ENCODE peak calls at places on chromosomes 6 and 20, in eight cellular contexts. One of them, this sample, is unnamed.

GRCh38 chr6:10422282-10423034 is 7.6 kb upstream of the TFAP2A start:
- DNase-seq in stimulated activated CD8-positive, alpha-beta memory T cell treated with anti-CD3 and anti-CD28 coated beads, Interleukin-4, amount 100 ng/mL, for 1 hour: no peak
- DNase-seq in lung: no peak
- DNase-seq in LoVo: no peak
- DNase-seq in lower leg skin: no peak
- DNase-seq in activated T-helper 9 cell treated with anti-CD3 and anti-CD28 coated beads, Interleukin-2, amount 50 U/mL, for 16 hours: no peak
- DNase-seq in fibroblast of lung: no peak
- DNase-seq in GM04504: no peak
- DNase-seq in this sample: no peak

GRCh38 chr20:61159940-61160688 is 91.9 kb upstream of the CDH4 start:
- DNase-seq in LoVo: no peak
- DNase-seq in lung: no peak
- DNase-seq in activated T-helper 9 cell treated with anti-CD3 and anti-CD28 coated beads, Interleukin-2, amount 50 U/mL, for 16 hours: no peak
- DNase-seq in stimulated activated CD8-positive, alpha-beta memory T cell treated with anti-CD3 and anti-CD28 coated beads, Interleukin-4, amount 100 ng/mL, for 1 hour: no peak
- DNase-seq in fibroblast of lung: no peak
- DNase-seq in lower leg skin: peak; percentile 43
- DNase-seq in GM04504: no peak
- DNase-seq in this sample: no peak

GRCh38 chr6:121823437-121823851 is 388.0 kb downstream of the GJA1 start:
- DNase-seq in stimulated activated CD8-positive, alpha-beta memory T cell treated with anti-CD3 and anti-CD28 coated beads, Interleukin-4, amount 100 ng/mL, for 1 hour: no peak
- DNase-seq in LoVo: no peak
- DNase-seq in fibroblast of lung: peak; percentile 89
- DNase-seq in lung: no peak
- DNase-seq in GM04504: no peak
- DNase-seq in lower leg skin: no peak
- DNase-seq in activated T-helper 9 cell treated with anti-CD3 and anti-CD28 coated beads, Interleukin-2, amount 50 U/mL, for 16 hours: no peak
- DNase-seq in this sample: no peak

GRCh38 chr20:25247100-25247665 is 702 bp upstream of the PYGB start:
- DNase-seq in lower leg skin: peak; percentile 93
- DNase-seq in lung: peak; percentile 57
- DNase-seq in GM04504: peak; percentile 51
- DNase-seq in fibroblast of lung: peak; percentile 56
- DNase-seq in activated T-helper 9 cell treated with anti-CD3 and anti-CD28 coated beads, Interleukin-2, amount 50 U/mL, for 16 hours: no peak
- DNase-seq in LoVo: peak; percentile 72
- DNase-seq in stimulated activated CD8-positive, alpha-beta memory T cell treated with anti-CD3 and anti-CD28 coated beads, Interleukin-4, amount 100 ng/mL, for 1 hour: no peak
- DNase-seq in this sample: peak; percentile 37

GRCh38 chr6:139779988-139780774 is 405.7 kb upstream of the CITED2 start:
- DNase-seq in activated T-helper 9 cell treated with anti-CD3 and anti-CD28 coated beads, Interleukin-2, amount 50 U/mL, for 16 hours: no peak
- DNase-seq in LoVo: no peak
- DNase-seq in lower leg skin: no peak
- DNase-seq in GM04504: no peak
- DNase-seq in stimulated activated CD8-positive, alpha-beta memory T cell treated with anti-CD3 and anti-CD28 coated beads, Interleukin-4, amount 100 ng/mL, for 1 hour: no peak
- DNase-seq in fibroblast of lung: peak; percentile 23
- DNase-seq in lung: no peak
- DNase-seq in this sample: no peak

GRCh38 chr6:139531148-139531547 is 156.7 kb upstream of the CITED2 start:
- DNase-seq in stimulated activated CD8-positive, alpha-beta memory T cell treated with anti-CD3 and anti-CD28 coated beads, Interleukin-4, amount 100 ng/mL, for 1 hour: no peak
- DNase-seq in fibroblast of lung: peak; percentile 54
- DNase-seq in lung: no peak
- DNase-seq in activated T-helper 9 cell treated with anti-CD3 and anti-CD28 coated beads, Interleukin-2, amount 50 U/mL, for 16 hours: peak; percentile 28
- DNase-seq in lower leg skin: no peak
- DNase-seq in LoVo: no peak
- DNase-seq in GM04504: no peak
- DNase-seq in this sample: no peak

GRCh38 chr20:3798908-3799248 is 2.8 kb downstream of the CDC25B start:
- DNase-seq in stimulated activated CD8-positive, alpha-beta memory T cell treated with anti-CD3 and anti-CD28 coated beads, Interleukin-4, amount 100 ng/mL, for 1 hour: no peak
- DNase-seq in lung: no peak
- DNase-seq in lower leg skin: no peak
- DNase-seq in fibroblast of lung: no peak
- DNase-seq in GM04504: no peak
- DNase-seq in activated T-helper 9 cell treated with anti-CD3 and anti-CD28 coated beads, Interleukin-2, amount 50 U/mL, for 16 hours: no peak
- DNase-seq in LoVo: no peak
- DNase-seq in this sample: no peak

GRCh38 chr6:45608252-45608911 is 230.6 kb upstream of the SUPT3H start:
- DNase-seq in stimulated activated CD8-positive, alpha-beta memory T cell treated with anti-CD3 and anti-CD28 coated beads, Interleukin-4, amount 100 ng/mL, for 1 hour: no peak
- DNase-seq in activated T-helper 9 cell treated with anti-CD3 and anti-CD28 coated beads, Interleukin-2, amount 50 U/mL, for 16 hours: no peak
- DNase-seq in LoVo: peak; percentile 70
- DNase-seq in GM04504: no peak
- DNase-seq in lower leg skin: no peak
- DNase-seq in fibroblast of lung: peak; percentile 76
- DNase-seq in lung: no peak
- DNase-seq in this sample: peak; percentile 35

GRCh38 chr6:112216699-112217551 is 37.4 kb downstream of the LAMA4 start:
- DNase-seq in fibroblast of lung: peak; percentile 92
- DNase-seq in lower leg skin: no peak
- DNase-seq in activated T-helper 9 cell treated with anti-CD3 and anti-CD28 coated beads, Interleukin-2, amount 50 U/mL, for 16 hours: no peak
- DNase-seq in LoVo: peak; percentile 55
- DNase-seq in stimulated activated CD8-positive, alpha-beta memory T cell treated with anti-CD3 and anti-CD28 coated beads, Interleukin-4, amount 100 ng/mL, for 1 hour: no peak
- DNase-seq in lung: no peak
- DNase-seq in GM04504: no peak
- DNase-seq in this sample: no peak

GRCh38 chr6:35343835-35344550 is 1.6 kb downstream of the PPARD start:
- DNase-seq in fibroblast of lung: peak; percentile 16
- DNase-seq in stimulated activated CD8-positive, alpha-beta memory T cell treated with anti-CD3 and anti-CD28 coated beads, Interleukin-4, amount 100 ng/mL, for 1 hour: no peak
- DNase-seq in lower leg skin: peak; percentile 53
- DNase-seq in LoVo: no peak
- DNase-seq in lung: no peak
- DNase-seq in GM04504: no peak
- DNase-seq in activated T-helper 9 cell treated with anti-CD3 and anti-CD28 coated beads, Interleukin-2, amount 50 U/mL, for 16 hours: no peak
- DNase-seq in this sample: no peak

GRCh38 chr20:58542411-58543095 is 27.4 kb upstream of the APCDD1L start:
- DNase-seq in activated T-helper 9 cell treated with anti-CD3 and anti-CD28 coated beads, Interleukin-2, amount 50 U/mL, for 16 hours: no peak
- DNase-seq in LoVo: no peak
- DNase-seq in lower leg skin: peak; percentile 85
- DNase-seq in stimulated activated CD8-positive, alpha-beta memory T cell treated with anti-CD3 and anti-CD28 coated beads, Interleukin-4, amount 100 ng/mL, for 1 hour: no peak
- DNase-seq in fibroblast of lung: peak; percentile 67
- DNase-seq in GM04504: no peak
- DNase-seq in lung: no peak
- DNase-seq in this sample: no peak

GRCh38 chr20:44068311-44068710 is 118.7 kb downstream of the JPH2 start:
- DNase-seq in lung: no peak
- DNase-seq in GM04504: no peak
- DNase-seq in LoVo: no peak
- DNase-seq in activated T-helper 9 cell treated with anti-CD3 and anti-CD28 coated beads, Interleukin-2, amount 50 U/mL, for 16 hours: no peak
- DNase-seq in fibroblast of lung: no peak
- DNase-seq in lower leg skin: peak; percentile 43
- DNase-seq in stimulated activated CD8-positive, alpha-beta memory T cell treated with anti-CD3 and anti-CD28 coated beads, Interleukin-4, amount 100 ng/mL, for 1 hour: no peak
- DNase-seq in this sample: peak; percentile 28

GRCh38 chr6:56387621-56388413 is 140.4 kb upstream of the COL21A1 start:
- DNase-seq in lung: peak; percentile 50
- DNase-seq in lower leg skin: no peak
- DNase-seq in stimulated activated CD8-positive, alpha-beta memory T cell treated with anti-CD3 and anti-CD28 coated beads, Interleukin-4, amount 100 ng/mL, for 1 hour: no peak
- DNase-seq in GM04504: no peak
- DNase-seq in fibroblast of lung: peak; percentile 32
- DNase-seq in LoVo: peak; percentile 3
- DNase-seq in activated T-helper 9 cell treated with anti-CD3 and anti-CD28 coated beads, Interleukin-2, amount 50 U/mL, for 16 hours: no peak
- DNase-seq in this sample: no peak

GRCh38 chr20:62616728-62617621 is 25.3 kb upstream of the SLCO4A1 start:
- DNase-seq in stimulated activated CD8-positive, alpha-beta memory T cell treated with anti-CD3 and anti-CD28 coated beads, Interleukin-4, amount 100 ng/mL, for 1 hour: no peak
- DNase-seq in lower leg skin: peak; percentile 94
- DNase-seq in LoVo: peak; percentile 62
- DNase-seq in GM04504: no peak
- DNase-seq in fibroblast of lung: peak; percentile 45
- DNase-seq in lung: peak; percentile 75
- DNase-seq in activated T-helper 9 cell treated with anti-CD3 and anti-CD28 coated beads, Interleukin-2, amount 50 U/mL, for 16 hours: peak; percentile 51
- DNase-seq in this sample: no peak